ENCODE peak calls at places on chromosomes 6 and 20, in nine cellular contexts. One of them, this sample, is unnamed.

GRCh38 chr6:157921685-157922367 is 59.8 kb upstream of the SYNJ2 start:
- DNase-seq in HFF-Myc: peak
- DNase-seq in tibial nerve: no peak
- DNase-seq in astrocyte: peak
- DNase-seq in AG09319: peak
- DNase-seq in transverse colon: no peak
- DNase-seq in NB4: no peak
- DNase-seq in AG04450: peak
- DNase-seq in CD8-positive, alpha-beta T cell: no peak
- DNase-seq in this sample: no peak

GRCh38 chr6:113458368-113459010 is 398.7 kb upstream of the MARCKS start:
- DNase-seq in HFF-Myc: no peak
- DNase-seq in tibial nerve: no peak
- DNase-seq in astrocyte: peak
- DNase-seq in AG09319: no peak
- DNase-seq in transverse colon: no peak
- DNase-seq in NB4: no peak
- DNase-seq in AG04450: no peak
- DNase-seq in CD8-positive, alpha-beta T cell: no peak
- DNase-seq in this sample: no peak

GRCh38 chr6:167441653-167442644 is 117.1 kb downstream of the TTLL2 start:
- DNase-seq in HFF-Myc: no peak
- DNase-seq in tibial nerve: no peak
- DNase-seq in astrocyte: no peak
- DNase-seq in AG09319: no peak
- DNase-seq in transverse colon: no peak
- DNase-seq in NB4: no peak
- DNase-seq in AG04450: no peak
- DNase-seq in CD8-positive, alpha-beta T cell: no peak
- DNase-seq in this sample: peak

GRCh38 chr6:138038148-138038870 is 68.9 kb downstream of the PERP start:
- DNase-seq in HFF-Myc: no peak
- DNase-seq in tibial nerve: no peak
- DNase-seq in astrocyte: no peak
- DNase-seq in AG09319: no peak
- DNase-seq in transverse colon: no peak
- DNase-seq in NB4: no peak
- DNase-seq in AG04450: no peak
- DNase-seq in CD8-positive, alpha-beta T cell: no peak
- DNase-seq in this sample: no peak

GRCh38 chr6:115404451-115404850 is 656.2 kb downstream of the FRK start:
- DNase-seq in HFF-Myc: no peak
- DNase-seq in tibial nerve: no peak
- DNase-seq in astrocyte: no peak
- DNase-seq in AG09319: no peak
- DNase-seq in transverse colon: no peak
- DNase-seq in NB4: no peak
- DNase-seq in AG04450: no peak
- DNase-seq in CD8-positive, alpha-beta T cell: no peak
- DNase-seq in this sample: no peak

GRCh38 chr6:16904957-16905356 is 143.7 kb upstream of the ATXN1 start:
- DNase-seq in HFF-Myc: no peak
- DNase-seq in tibial nerve: no peak
- DNase-seq in astrocyte: no peak
- DNase-seq in AG09319: no peak
- DNase-seq in transverse colon: no peak
- DNase-seq in NB4: no peak
- DNase-seq in AG04450: no peak
- DNase-seq in CD8-positive, alpha-beta T cell: no peak
- DNase-seq in this sample: no peak

GRCh38 chr6:156502969-156503504 is 274.1 kb upstream of the ARID1B start:
- DNase-seq in HFF-Myc: no peak
- DNase-seq in tibial nerve: no peak
- DNase-seq in astrocyte: no peak
- DNase-seq in AG09319: no peak
- DNase-seq in transverse colon: no peak
- DNase-seq in NB4: peak
- DNase-seq in AG04450: no peak
- DNase-seq in CD8-positive, alpha-beta T cell: no peak
- DNase-seq in this sample: no peak

GRCh38 chr6:16564430-16564829 is 196.8 kb downstream of the ATXN1 start:
- DNase-seq in HFF-Myc: no peak
- DNase-seq in tibial nerve: no peak
- DNase-seq in astrocyte: peak
- DNase-seq in AG09319: no peak
- DNase-seq in transverse colon: no peak
- DNase-seq in NB4: no peak
- DNase-seq in AG04450: no peak
- DNase-seq in CD8-positive, alpha-beta T cell: no peak
- DNase-seq in this sample: no peak

GRCh38 chr20:16312998-16313397 is 260.2 kb downstream of the KIF16B start:
- DNase-seq in HFF-Myc: no peak
- DNase-seq in tibial nerve: no peak
- DNase-seq in astrocyte: no peak
- DNase-seq in AG09319: no peak
- DNase-seq in transverse colon: no peak
- DNase-seq in NB4: no peak
- DNase-seq in AG04450: no peak
- DNase-seq in CD8-positive, alpha-beta T cell: no peak
- DNase-seq in this sample: no peak

GRCh38 chr6:44115866-44116265 is 11.4 kb downstream of the MRPL14 start:
- DNase-seq in HFF-Myc: no peak
- DNase-seq in tibial nerve: no peak
- DNase-seq in astrocyte: peak
- DNase-seq in AG09319: no peak
- DNase-seq in transverse colon: no peak
- DNase-seq in NB4: no peak
- DNase-seq in AG04450: no peak
- DNase-seq in CD8-positive, alpha-beta T cell: no peak
- DNase-seq in this sample: no peak

GRCh38 chr6:46053034-46053933 is 37.6 kb upstream of the CLIC5 start:
- DNase-seq in HFF-Myc: no peak
- DNase-seq in tibial nerve: no peak
- DNase-seq in astrocyte: no peak
- DNase-seq in AG09319: no peak
- DNase-seq in transverse colon: peak
- DNase-seq in NB4: no peak
- DNase-seq in AG04450: no peak
- DNase-seq in CD8-positive, alpha-beta T cell: no peak
- DNase-seq in this sample: no peak

GRCh38 chr6:36980876-36981619 is 4.9 kb downstream of the MTCH1 start:
- DNase-seq in HFF-Myc: no peak
- DNase-seq in tibial nerve: no peak
- DNase-seq in astrocyte: no peak
- DNase-seq in AG09319: no peak
- DNase-seq in transverse colon: no peak
- DNase-seq in NB4: no peak
- DNase-seq in AG04450: no peak
- DNase-seq in CD8-positive, alpha-beta T cell: no peak
- DNase-seq in this sample: no peak
- TF ChIP-seq CTCF in HFF-Myc: no peak
- TF ChIP-seq CTCF in tibial nerve: no peak
- TF ChIP-seq CTCF in astrocyte: no peak
- TF ChIP-seq CTCF in AG09319: no peak
- TF ChIP-seq CTCF in transverse colon: no peak
- TF ChIP-seq CTCF in NB4: no peak
- TF ChIP-seq CTCF in AG04450: peak
- TF ChIP-seq CTCF in CD8-positive, alpha-beta T cell: no peak
- TF ChIP-seq CTCF in this sample: no peak

DNA sequence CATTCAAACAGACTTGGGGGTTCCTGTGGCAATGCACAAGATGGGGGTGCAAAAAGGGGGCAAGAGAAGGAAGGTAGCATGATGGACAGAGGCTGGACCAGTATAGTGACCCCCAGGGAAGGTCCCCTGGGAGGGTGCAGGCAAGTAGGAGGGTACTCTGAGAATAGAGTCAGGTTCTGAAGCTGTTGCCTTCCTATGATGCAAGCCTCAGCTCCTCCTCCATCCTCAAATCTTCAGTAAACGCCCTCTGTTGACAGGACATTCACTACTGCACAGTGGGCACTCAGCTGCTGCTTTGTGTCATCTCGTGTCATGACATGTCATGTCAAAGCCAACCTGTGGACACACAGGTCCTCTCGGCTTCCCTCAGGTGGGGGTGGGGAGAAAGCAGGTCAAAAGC is 5.8 kb upstream of the SDCBP2 start:
- DNase-seq in HFF-Myc: no peak
- DNase-seq in tibial nerve: no peak
- DNase-seq in astrocyte: no peak
- DNase-seq in AG09319: no peak
- DNase-seq in transverse colon: no peak
- DNase-seq in NB4: peak
- DNase-seq in AG04450: no peak
- DNase-seq in CD8-positive, alpha-beta T cell: peak
- DNase-seq in this sample: no peak
- TF ChIP-seq CTCF in HFF-Myc: no peak
- TF ChIP-seq CTCF in tibial nerve: no peak
- TF ChIP-seq CTCF in astrocyte: no peak
- TF ChIP-seq CTCF in AG09319: no peak
- TF ChIP-seq CTCF in transverse colon: no peak
- TF ChIP-seq CTCF in NB4: peak
- TF ChIP-seq CTCF in AG04450: no peak
- TF ChIP-seq CTCF in CD8-positive, alpha-beta T cell: no peak
- TF ChIP-seq CTCF in this sample: no peak

GRCh38 chr6:7993952-7994351 is 70.2 kb downstream of the BLOC1S5 start:
- DNase-seq in HFF-Myc: no peak
- DNase-seq in tibial nerve: no peak
- DNase-seq in astrocyte: no peak
- DNase-seq in AG09319: no peak
- DNase-seq in transverse colon: no peak
- DNase-seq in NB4: peak
- DNase-seq in AG04450: no peak
- DNase-seq in CD8-positive, alpha-beta T cell: no peak
- DNase-seq in this sample: no peak
- TF ChIP-seq CTCF in HFF-Myc: no peak
- TF ChIP-seq CTCF in tibial nerve: no peak
- TF ChIP-seq CTCF in astrocyte: no peak
- TF ChIP-seq CTCF in AG09319: no peak
- TF ChIP-seq CTCF in transverse colon: no peak
- TF ChIP-seq CTCF in NB4: no peak
- TF ChIP-seq CTCF in AG04450: no peak
- TF ChIP-seq CTCF in CD8-positive, alpha-beta T cell: no peak
- TF ChIP-seq CTCF in this sample: no peak

GRCh38 chr6:163672710-163673109 is 258.2 kb downstream of the QKI start:
- DNase-seq in HFF-Myc: no peak
- DNase-seq in tibial nerve: no peak
- DNase-seq in astrocyte: no peak
- DNase-seq in AG09319: no peak
- DNase-seq in transverse colon: no peak
- DNase-seq in NB4: no peak
- DNase-seq in AG04450: no peak
- DNase-seq in CD8-positive, alpha-beta T cell: no peak
- DNase-seq in this sample: no peak

GRCh38 chr6:163671791-163672190 is 257.3 kb downstream of the QKI start:
- DNase-seq in HFF-Myc: no peak
- DNase-seq in tibial nerve: no peak
- DNase-seq in astrocyte: no peak
- DNase-seq in AG09319: no peak
- DNase-seq in transverse colon: no peak
- DNase-seq in NB4: no peak
- DNase-seq in AG04450: no peak
- DNase-seq in CD8-positive, alpha-beta T cell: no peak
- DNase-seq in this sample: no peak

GRCh38 chr6:163668061-163668426 is 253.5 kb downstream of the QKI start:
- DNase-seq in HFF-Myc: no peak
- DNase-seq in tibial nerve: no peak
- DNase-seq in astrocyte: no peak
- DNase-seq in AG09319: no peak
- DNase-seq in transverse colon: no peak
- DNase-seq in NB4: no peak
- DNase-seq in AG04450: no peak
- DNase-seq in CD8-positive, alpha-beta T cell: no peak
- DNase-seq in this sample: no peak

GRCh38 chr6:163670283-163670682 is 255.8 kb downstream of the QKI start:
- DNase-seq in HFF-Myc: no peak
- DNase-seq in tibial nerve: no peak
- DNase-seq in astrocyte: no peak
- DNase-seq in AG09319: no peak
- DNase-seq in transverse colon: no peak
- DNase-seq in NB4: no peak
- DNase-seq in AG04450: no peak
- DNase-seq in CD8-positive, alpha-beta T cell: no peak
- DNase-seq in this sample: no peak

GRCh38 chr6:163671355-163671754 is 256.8 kb downstream of the QKI start:
- DNase-seq in HFF-Myc: no peak
- DNase-seq in tibial nerve: no peak
- DNase-seq in astrocyte: no peak
- DNase-seq in AG09319: no peak
- DNase-seq in transverse colon: no peak
- DNase-seq in NB4: no peak
- DNase-seq in AG04450: no peak
- DNase-seq in CD8-positive, alpha-beta T cell: no peak
- DNase-seq in this sample: no peak
- TF ChIP-seq CTCF in HFF-Myc: no peak
- TF ChIP-seq CTCF in tibial nerve: no peak
- TF ChIP-seq CTCF in astrocyte: no peak
- TF ChIP-seq CTCF in AG09319: no peak
- TF ChIP-seq CTCF in transverse colon: no peak
- TF ChIP-seq CTCF in NB4: no peak
- TF ChIP-seq CTCF in AG04450: no peak
- TF ChIP-seq CTCF in CD8-positive, alpha-beta T cell: no peak
- TF ChIP-seq CTCF in this sample: no peak

GRCh38 chr6:33837971-33838665 is 34.3 kb upstream of the MLN start:
- DNase-seq in HFF-Myc: no peak
- DNase-seq in tibial nerve: no peak
- DNase-seq in astrocyte: peak
- DNase-seq in AG09319: no peak
- DNase-seq in transverse colon: no peak
- DNase-seq in NB4: peak
- DNase-seq in AG04450: peak
- DNase-seq in CD8-positive, alpha-beta T cell: no peak
- DNase-seq in this sample: no peak
- TF ChIP-seq CTCF in HFF-Myc: no peak
- TF ChIP-seq CTCF in tibial nerve: no peak
- TF ChIP-seq CTCF in astrocyte: no peak
- TF ChIP-seq CTCF in AG09319: no peak
- TF ChIP-seq CTCF in transverse colon: no peak
- TF ChIP-seq CTCF in NB4: no peak
- TF ChIP-seq CTCF in AG04450: no peak
- TF ChIP-seq CTCF in CD8-positive, alpha-beta T cell: no peak
- TF ChIP-seq CTCF in this sample: no peak

GRCh38 chr20:22453244-22454080 is 130.9 kb downstream of the FOXA2 start:
- DNase-seq in HFF-Myc: no peak
- DNase-seq in tibial nerve: no peak
- DNase-seq in astrocyte: no peak
- DNase-seq in AG09319: no peak
- DNase-seq in transverse colon: peak
- DNase-seq in NB4: no peak
- DNase-seq in AG04450: no peak
- DNase-seq in CD8-positive, alpha-beta T cell: no peak
- DNase-seq in this sample: no peak
- TF ChIP-seq CTCF in HFF-Myc: peak
- TF ChIP-seq CTCF in tibial nerve: peak
- TF ChIP-seq CTCF in astrocyte: peak
- TF ChIP-seq CTCF in AG09319: peak
- TF ChIP-seq CTCF in transverse colon: peak
- TF ChIP-seq CTCF in NB4: peak
- TF ChIP-seq CTCF in AG04450: peak
- TF ChIP-seq CTCF in CD8-positive, alpha-beta T cell: no peak
- TF ChIP-seq CTCF in this sample: peak

This sample was measured in endothelial cell.